ENCODE peak calls at places on chromosomes 4 and X, in eight cellular contexts. One of them, this sample, is unnamed. For H3K36me3 and H3K9me3, the result is how much of the 10 kb centered on the place peaks cover.

GRCh38 chr4:101199507-101200285 is 147.6 kb downstream of the PPP3CA start:
- DNase-seq in adrenal gland: no peak
- DNase-seq in mesenchymal stem cell: peak
- DNase-seq in adipocyte: peak
- DNase-seq in CD8-positive, alpha-beta memory T cell: no peak
- DNase-seq in aorta: no peak
- DNase-seq in CD8-positive, alpha-beta T cell: no peak
- DNase-seq in transverse colon: no peak
- DNase-seq in this sample: no peak

GRCh38 chr4:16616981-16617380 is 281.5 kb downstream of the LDB2 start:
- DNase-seq in adrenal gland: no peak
- DNase-seq in mesenchymal stem cell: peak
- DNase-seq in adipocyte: no peak
- DNase-seq in CD8-positive, alpha-beta memory T cell: no peak
- DNase-seq in aorta: no peak
- DNase-seq in CD8-positive, alpha-beta T cell: no peak
- DNase-seq in transverse colon: no peak
- DNase-seq in this sample: no peak

GRCh38 chrX:40245411-40246140 is 147.8 kb upstream of the BCOR start:
- DNase-seq in adrenal gland: no peak
- DNase-seq in mesenchymal stem cell: peak
- DNase-seq in adipocyte: no peak
- DNase-seq in CD8-positive, alpha-beta memory T cell: no peak
- DNase-seq in aorta: peak
- DNase-seq in CD8-positive, alpha-beta T cell: no peak
- DNase-seq in transverse colon: no peak
- DNase-seq in this sample: no peak

GRCh38 chr4:4457803-4458550 is 71.1 kb downstream of the NSG1 start:
- DNase-seq in adrenal gland: no peak
- DNase-seq in mesenchymal stem cell: peak
- DNase-seq in adipocyte: peak
- DNase-seq in CD8-positive, alpha-beta memory T cell: no peak
- DNase-seq in aorta: no peak
- DNase-seq in CD8-positive, alpha-beta T cell: no peak
- DNase-seq in transverse colon: no peak
- DNase-seq in this sample: no peak

GRCh38 chr4:137203601-137204000 is 328.7 kb downstream of the PCDH18 start:
- DNase-seq in adrenal gland: no peak
- DNase-seq in mesenchymal stem cell: no peak
- DNase-seq in adipocyte: peak
- DNase-seq in CD8-positive, alpha-beta memory T cell: no peak
- DNase-seq in aorta: no peak
- DNase-seq in CD8-positive, alpha-beta T cell: no peak
- DNase-seq in transverse colon: no peak
- DNase-seq in this sample: peak

GRCh38 chr4:15327311-15328298 is 100.2 kb upstream of the C1QTNF7 start:
- DNase-seq in adrenal gland: no peak
- DNase-seq in mesenchymal stem cell: peak
- DNase-seq in adipocyte: peak
- DNase-seq in CD8-positive, alpha-beta memory T cell: no peak
- DNase-seq in aorta: no peak
- DNase-seq in CD8-positive, alpha-beta T cell: no peak
- DNase-seq in transverse colon: no peak
- DNase-seq in this sample: no peak

GRCh38 chr4:139808381-139809206 is 143.0 kb downstream of the MGST2 start:
- DNase-seq in adrenal gland: no peak
- DNase-seq in mesenchymal stem cell: peak
- DNase-seq in adipocyte: no peak
- DNase-seq in CD8-positive, alpha-beta memory T cell: no peak
- DNase-seq in aorta: no peak
- DNase-seq in CD8-positive, alpha-beta T cell: no peak
- DNase-seq in transverse colon: no peak
- DNase-seq in this sample: no peak

GRCh38 chrX:2710041-2710471 is 19.0 kb downstream of the CD99 start:
- DNase-seq in adrenal gland: no peak
- DNase-seq in mesenchymal stem cell: peak
- DNase-seq in adipocyte: peak
- DNase-seq in CD8-positive, alpha-beta memory T cell: no peak
- DNase-seq in aorta: no peak
- DNase-seq in CD8-positive, alpha-beta T cell: no peak
- DNase-seq in transverse colon: peak
- DNase-seq in this sample: peak

GRCh38 chr4:25031077-25031606 is 396 bp upstream of the LGI2 start:
- DNase-seq in adrenal gland: no peak
- DNase-seq in mesenchymal stem cell: peak
- DNase-seq in adipocyte: peak
- DNase-seq in CD8-positive, alpha-beta memory T cell: no peak
- DNase-seq in aorta: peak
- DNase-seq in CD8-positive, alpha-beta T cell: no peak
- DNase-seq in transverse colon: peak
- DNase-seq in this sample: no peak

GRCh38 chr4:181162266-181163063 is 1080.7 kb upstream of the TENM3 start:
- DNase-seq in adrenal gland: no peak
- DNase-seq in mesenchymal stem cell: no peak
- DNase-seq in adipocyte: no peak
- DNase-seq in CD8-positive, alpha-beta memory T cell: no peak
- DNase-seq in aorta: no peak
- DNase-seq in CD8-positive, alpha-beta T cell: no peak
- DNase-seq in transverse colon: no peak
- DNase-seq in this sample: no peak

GRCh38 chr4:99002274-99002673 is 6.8 kb downstream of the METAP1 start:
- DNase-seq in adrenal gland: no peak
- DNase-seq in mesenchymal stem cell: no peak
- DNase-seq in adipocyte: no peak
- DNase-seq in CD8-positive, alpha-beta memory T cell: no peak
- DNase-seq in aorta: no peak
- DNase-seq in CD8-positive, alpha-beta T cell: no peak
- DNase-seq in transverse colon: no peak
- DNase-seq in this sample: no peak

GRCh38 chrX:31572396-31572795 is 500.6 kb upstream of the FTHL17 start:
- DNase-seq in adrenal gland: no peak
- DNase-seq in mesenchymal stem cell: no peak
- DNase-seq in adipocyte: peak
- DNase-seq in CD8-positive, alpha-beta memory T cell: no peak
- DNase-seq in aorta: no peak
- DNase-seq in CD8-positive, alpha-beta T cell: no peak
- DNase-seq in transverse colon: no peak
- DNase-seq in this sample: peak

GRCh38 chr4:58732973-58733372 is 1622.8 kb upstream of the IGFBP7 start:
- DNase-seq in adrenal gland: no peak
- DNase-seq in mesenchymal stem cell: peak
- DNase-seq in adipocyte: no peak
- DNase-seq in CD8-positive, alpha-beta memory T cell: no peak
- DNase-seq in aorta: no peak
- DNase-seq in CD8-positive, alpha-beta T cell: no peak
- DNase-seq in transverse colon: no peak
- DNase-seq in this sample: no peak

GRCh38 chr4:185542626-185543336 is 7.5 kb upstream of the PDLIM3 start:
- DNase-seq in adrenal gland: no peak
- DNase-seq in mesenchymal stem cell: peak
- DNase-seq in adipocyte: peak
- DNase-seq in CD8-positive, alpha-beta memory T cell: no peak
- DNase-seq in aorta: peak
- DNase-seq in CD8-positive, alpha-beta T cell: no peak
- DNase-seq in transverse colon: peak
- DNase-seq in this sample: peak

GRCh38 chr4:85986266-85986665 is 373.6 kb downstream of the MAPK10 start:
- DNase-seq in adrenal gland: no peak
- DNase-seq in mesenchymal stem cell: no peak
- DNase-seq in adipocyte: no peak
- DNase-seq in CD8-positive, alpha-beta memory T cell: no peak
- DNase-seq in aorta: no peak
- DNase-seq in CD8-positive, alpha-beta T cell: no peak
- DNase-seq in transverse colon: no peak
- DNase-seq in this sample: no peak

DNA sequence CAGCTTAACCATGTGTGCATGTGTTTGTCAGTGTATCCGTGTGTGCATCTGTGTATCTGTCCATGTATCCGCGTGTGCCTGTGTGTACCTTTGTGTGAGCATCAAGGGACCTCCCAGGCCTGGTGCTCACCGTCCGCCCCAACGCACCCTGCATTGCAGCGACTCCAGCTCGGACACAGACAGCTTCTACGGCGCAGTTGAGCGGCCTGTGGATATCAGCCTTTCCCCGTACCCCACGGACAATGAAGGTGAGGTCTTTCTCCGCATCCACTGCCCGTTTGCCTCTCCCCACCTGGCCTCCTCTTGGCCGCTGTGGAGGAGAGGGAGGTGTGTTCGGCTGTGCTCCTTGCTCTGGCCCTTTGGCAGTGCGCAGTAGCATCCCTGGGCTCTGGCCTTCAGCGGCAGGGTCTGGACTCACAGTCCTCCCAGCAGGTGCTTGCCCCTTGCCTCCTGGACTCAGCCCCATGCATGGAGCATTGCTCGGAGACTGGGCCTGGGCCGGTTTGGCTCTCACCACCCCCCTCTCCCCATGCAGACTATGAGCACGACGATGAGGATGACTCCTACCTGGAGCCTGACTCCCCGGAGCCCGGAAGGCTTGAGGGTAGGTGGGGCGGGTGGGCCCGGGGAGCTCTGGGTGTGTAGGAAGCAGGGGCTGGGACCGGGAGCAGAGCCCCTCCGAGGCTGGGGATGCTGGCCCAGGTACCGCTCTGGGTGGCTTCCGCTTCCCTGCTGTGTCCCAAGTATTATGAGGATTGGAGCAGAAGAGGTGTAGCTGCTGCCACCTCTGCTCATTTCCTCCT is 16.4 kb upstream of the ADD1 start:
- DNase-seq in adrenal gland: no peak
- DNase-seq in mesenchymal stem cell: no peak
- DNase-seq in adipocyte: no peak
- DNase-seq in CD8-positive, alpha-beta memory T cell: peak
- DNase-seq in aorta: peak
- DNase-seq in CD8-positive, alpha-beta T cell: no peak
- DNase-seq in transverse colon: no peak
- DNase-seq in this sample: no peak
- H3K36me3 ChIP-seq in adrenal gland: under half
- H3K36me3 ChIP-seq in mesenchymal stem cell: half or more
- H3K36me3 ChIP-seq in adipocyte: half or more
- H3K36me3 ChIP-seq in CD8-positive, alpha-beta memory T cell: under half
- H3K36me3 ChIP-seq in aorta: under half
- H3K36me3 ChIP-seq in CD8-positive, alpha-beta T cell: under half
- H3K36me3 ChIP-seq in transverse colon: under half
- H3K36me3 ChIP-seq in this sample: under half

GRCh38 chrX:145506225-145506624 is 258.9 kb downstream of the SPANXN1 start:
- DNase-seq in adrenal gland: no peak
- DNase-seq in mesenchymal stem cell: no peak
- DNase-seq in adipocyte: no peak
- DNase-seq in CD8-positive, alpha-beta memory T cell: no peak
- DNase-seq in aorta: no peak
- DNase-seq in CD8-positive, alpha-beta T cell: no peak
- DNase-seq in transverse colon: no peak
- DNase-seq in this sample: no peak

GRCh38 chrX:145502670-145503069 is 255.4 kb downstream of the SPANXN1 start:
- DNase-seq in adrenal gland: no peak
- DNase-seq in mesenchymal stem cell: no peak
- DNase-seq in adipocyte: no peak
- DNase-seq in CD8-positive, alpha-beta memory T cell: no peak
- DNase-seq in aorta: no peak
- DNase-seq in CD8-positive, alpha-beta T cell: no peak
- DNase-seq in transverse colon: no peak
- DNase-seq in this sample: no peak
- H3K9me3 ChIP-seq in adrenal gland: under half
- H3K9me3 ChIP-seq in mesenchymal stem cell: under half
- H3K9me3 ChIP-seq in adipocyte: under half
- H3K9me3 ChIP-seq in CD8-positive, alpha-beta memory T cell: under half
- H3K9me3 ChIP-seq in aorta: under half
- H3K9me3 ChIP-seq in CD8-positive, alpha-beta T cell: under half
- H3K9me3 ChIP-seq in transverse colon: under half
- H3K9me3 ChIP-seq in this sample: under half

DNA sequence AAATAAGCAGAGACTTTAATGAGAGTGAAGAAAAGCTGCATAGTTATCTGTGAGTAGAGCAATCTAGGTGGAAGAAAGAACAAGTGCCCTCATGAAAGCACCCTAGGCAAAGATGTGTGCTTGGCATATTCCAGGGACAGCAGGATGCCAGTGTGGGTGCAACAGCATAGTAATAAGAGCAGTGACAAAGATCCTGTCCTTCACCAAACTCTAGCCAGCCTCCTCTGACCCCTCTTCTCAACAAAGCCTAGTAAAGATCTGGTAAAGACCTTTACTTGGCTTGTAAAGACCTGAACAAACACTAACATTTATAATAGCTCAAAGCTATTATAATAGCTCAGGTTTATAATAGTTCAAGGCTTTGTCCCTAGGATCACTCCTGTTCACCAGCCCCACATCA is 735.4 kb downstream of the PCDH7 start:
- DNase-seq in adrenal gland: no peak
- DNase-seq in mesenchymal stem cell: no peak
- DNase-seq in adipocyte: no peak
- DNase-seq in CD8-positive, alpha-beta memory T cell: no peak
- DNase-seq in aorta: no peak
- DNase-seq in CD8-positive, alpha-beta T cell: no peak
- DNase-seq in transverse colon: no peak
- DNase-seq in this sample: no peak
- H3K36me3 ChIP-seq in adrenal gland: under half
- H3K36me3 ChIP-seq in mesenchymal stem cell: under half
- H3K36me3 ChIP-seq in adipocyte: under half
- H3K36me3 ChIP-seq in CD8-positive, alpha-beta memory T cell: under half
- H3K36me3 ChIP-seq in aorta: under half
- H3K36me3 ChIP-seq in CD8-positive, alpha-beta T cell: under half
- H3K36me3 ChIP-seq in transverse colon: under half
- H3K36me3 ChIP-seq in this sample: under half

GRCh38 chrX:150977411-150978162 is 5.5 kb upstream of the HMGB3 start:
- DNase-seq in adrenal gland: no peak
- DNase-seq in mesenchymal stem cell: no peak
- DNase-seq in adipocyte: no peak
- DNase-seq in CD8-positive, alpha-beta memory T cell: no peak
- DNase-seq in aorta: no peak
- DNase-seq in CD8-positive, alpha-beta T cell: no peak
- DNase-seq in transverse colon: no peak
- DNase-seq in this sample: no peak

GRCh38 chrX:150982235-150982785 is 825 bp upstream of the HMGB3 start:
- DNase-seq in adrenal gland: no peak
- DNase-seq in mesenchymal stem cell: no peak
- DNase-seq in adipocyte: no peak
- DNase-seq in CD8-positive, alpha-beta memory T cell: no peak
- DNase-seq in aorta: no peak
- DNase-seq in CD8-positive, alpha-beta T cell: no peak
- DNase-seq in transverse colon: no peak
- DNase-seq in this sample: no peak

GRCh38 chrX:150982786-150983525 is at the start of gene HMGB3:
- DNase-seq in adrenal gland: peak
- DNase-seq in mesenchymal stem cell: peak
- DNase-seq in adipocyte: peak
- DNase-seq in CD8-positive, alpha-beta memory T cell: peak
- DNase-seq in aorta: peak
- DNase-seq in CD8-positive, alpha-beta T cell: peak
- DNase-seq in transverse colon: peak
- DNase-seq in this sample: peak

GRCh38 chrX:150980711-150981110 is 2.4 kb upstream of the HMGB3 start:
- DNase-seq in adrenal gland: no peak
- DNase-seq in mesenchymal stem cell: no peak
- DNase-seq in adipocyte: no peak
- DNase-seq in CD8-positive, alpha-beta memory T cell: no peak
- DNase-seq in aorta: no peak
- DNase-seq in CD8-positive, alpha-beta T cell: no peak
- DNase-seq in transverse colon: no peak
- DNase-seq in this sample: no peak

DNA sequence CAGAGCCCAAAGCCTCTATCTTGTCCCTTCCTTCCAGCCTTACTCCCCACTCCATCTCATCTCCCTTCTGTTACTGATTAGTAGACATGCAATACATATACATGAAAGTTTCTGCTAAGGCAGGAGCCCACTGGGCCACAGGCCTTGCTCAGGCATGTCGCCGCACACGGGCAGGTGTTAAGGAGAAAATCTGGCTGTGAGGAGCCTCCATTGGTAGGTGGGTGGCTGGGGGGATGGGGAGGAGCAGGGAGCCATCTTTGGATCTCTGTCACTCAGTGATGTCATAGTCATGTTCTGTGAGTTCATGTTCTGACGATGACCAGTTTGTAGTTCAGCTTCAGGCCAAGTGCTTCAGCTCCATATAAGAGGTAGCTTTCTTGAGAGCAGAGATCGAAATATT is 2.9 kb upstream of the HMGB3 start:
- DNase-seq in adrenal gland: no peak
- DNase-seq in mesenchymal stem cell: no peak
- DNase-seq in adipocyte: no peak
- DNase-seq in CD8-positive, alpha-beta memory T cell: no peak
- DNase-seq in aorta: no peak
- DNase-seq in CD8-positive, alpha-beta T cell: no peak
- DNase-seq in transverse colon: no peak
- DNase-seq in this sample: no peak
- H3K9me3 ChIP-seq in adrenal gland: under half
- H3K9me3 ChIP-seq in mesenchymal stem cell: under half
- H3K9me3 ChIP-seq in adipocyte: under half
- H3K9me3 ChIP-seq in CD8-positive, alpha-beta memory T cell: under half
- H3K9me3 ChIP-seq in aorta: under half
- H3K9me3 ChIP-seq in CD8-positive, alpha-beta T cell: under half
- H3K9me3 ChIP-seq in transverse colon: under half
- H3K9me3 ChIP-seq in this sample: under half